ENCODE peak calls at places on chromosomes 5 and 9, in six cellular contexts. H, C, E, K, G and V are unnamed samples.

GRCh38 chr9:132319421-132320110 is 35.2 kb downstream of the SETX start:
- DNase-seq in H (no peak), C (no peak), E (no peak), K (no peak), G (no peak), V (peak)

GRCh38 chr9:129838707-129839259 is 3.5 kb downstream of the USP20 start:
- DNase-seq in H (peak), C (no peak), E (peak), K (peak), G (no peak), V (peak)

GRCh38 chr9:37801287-37801850 is 772 bp downstream of the DCAF10 start:
- DNase-seq in H (no peak), C (peak), E (peak), K (peak), G (no peak), V (peak)

GRCh38 chr9:17134843-17135577 is at the start of gene CNTLN:
- DNase-seq in H (peak), C (peak), E (peak), K (peak), G (peak), V (peak)

GRCh38 chr5:9544502-9545300 is 1.2 kb downstream of the SEMA5A start:
- DNase-seq in H (peak), C (peak), E (peak), K (peak), G (peak), V (peak)

GRCh38 chr5:50766462-50766861 is 100.0 kb downstream of the PARP8 start:
- DNase-seq in H (no peak), C (no peak), E (no peak), K (no peak), G (no peak), V (no peak)

GRCh38 chr9:80552931-80553330 is 981.2 kb downstream of the TLE4 start:
- DNase-seq in H (no peak), C (no peak), E (peak), K (no peak), G (no peak), V (peak)

GRCh38 chr5:36575367-36575781 is 31.0 kb upstream of the SLC1A3 start:
- DNase-seq in H (no peak), C (no peak), E (no peak), K (peak), G (no peak), V (peak)

GRCh38 chr9:69946800-69947437 is 96.7 kb upstream of the MAMDC2 start:
- DNase-seq in H (peak), C (no peak), E (no peak), K (peak), G (no peak), V (peak)

GRCh38 chr9:2872307-2872940 is 28.5 kb upstream of the PUM3 start:
- DNase-seq in H (no peak), C (no peak), E (no peak), K (peak), G (no peak), V (peak)

GRCh38 chr9:120480707-120481106 is 99.3 kb downstream of the CDK5RAP2 start:
- DNase-seq in H (no peak), C (no peak), E (no peak), K (peak), G (no peak), V (peak)

GRCh38 chr9:76618762-76619161 is 145.5 kb upstream of the PCA3 start:
- DNase-seq in H (no peak), C (no peak), E (no peak), K (peak), G (no peak), V (peak)

GRCh38 chr5:141846031-141846430 is 32.2 kb downstream of the PCDH1 start:
- DNase-seq in H (peak), C (no peak), E (no peak), K (peak), G (peak), V (peak)

GRCh38 chr5:172005708-172006377 is 595 bp downstream of the FBXW11 start:
- DNase-seq in H (no peak), C (no peak), E (peak), K (peak), G (peak), V (no peak)

GRCh38 chr9:133119461-133120342 is 1.3 kb downstream of the RALGDS start:
- DNase-seq in H (no peak), C (no peak), E (no peak), K (no peak), G (no peak), V (peak)

GRCh38 chr5:59385700-59386099 is 507.8 kb downstream of the PDE4D start:
- DNase-seq in H (no peak), C (no peak), E (no peak), K (no peak), G (no peak), V (peak)

DNA sequence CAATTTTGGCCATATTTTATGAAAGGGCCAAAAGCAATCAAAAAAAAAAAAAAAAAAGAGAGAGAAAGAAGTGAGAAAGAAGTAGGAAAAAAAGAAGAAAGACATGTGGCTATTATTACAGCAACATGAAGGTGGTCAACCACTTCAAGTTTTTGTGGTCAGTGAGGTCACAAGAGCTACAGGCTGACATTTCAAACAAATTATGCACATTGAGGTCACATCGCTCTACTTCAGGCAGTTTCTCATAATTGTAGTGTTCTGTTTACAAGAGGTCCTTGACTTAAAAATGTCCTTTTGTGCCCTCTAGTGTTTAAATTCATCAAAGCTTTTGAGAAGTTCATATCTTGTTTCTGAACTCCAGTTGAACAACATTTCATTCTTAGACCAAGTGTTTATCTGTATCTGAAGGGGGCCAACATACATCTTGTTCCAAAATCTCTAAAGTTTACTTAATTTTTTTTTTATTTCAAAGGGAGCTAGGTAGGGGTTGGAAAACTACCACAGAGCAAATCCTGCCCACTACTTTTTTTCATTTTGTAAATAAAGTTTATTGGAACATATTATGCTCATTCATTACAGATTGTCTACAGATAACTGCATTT is 513.1 kb downstream of the PDE4D start:
- DNase-seq in H (peak), C (peak), E (no peak), K (peak), G (no peak), V (peak)
- TF ChIP-seq CTCF in H (peak), C (peak), E (peak), K (peak), G (peak), V (peak)

GRCh38 chr9:134536931-134537330 is 104.7 kb upstream of the COL5A1 start:
- DNase-seq in H (no peak), C (no peak), E (no peak), K (no peak), G (no peak), V (no peak)

GRCh38 chr9:134536101-134536900 is 105.3 kb upstream of the COL5A1 start:
- DNase-seq in H (no peak), C (no peak), E (no peak), K (peak), G (no peak), V (peak)

GRCh38 chr9:134534661-134535080 is 106.9 kb upstream of the COL5A1 start:
- DNase-seq in H (no peak), C (no peak), E (no peak), K (no peak), G (no peak), V (peak)

GRCh38 chr9:134533850-134534585 is 107.6 kb upstream of the COL5A1 start:
- DNase-seq in H (no peak), C (no peak), E (no peak), K (no peak), G (no peak), V (peak)

GRCh38 chr9:134535171-134535570 is 106.4 kb upstream of the COL5A1 start:
- DNase-seq in H (no peak), C (no peak), E (no peak), K (no peak), G (no peak), V (no peak)
- TF ChIP-seq CTCF in H (no peak), C (no peak), E (no peak), K (no peak), G (no peak), V (no peak)

DNA sequence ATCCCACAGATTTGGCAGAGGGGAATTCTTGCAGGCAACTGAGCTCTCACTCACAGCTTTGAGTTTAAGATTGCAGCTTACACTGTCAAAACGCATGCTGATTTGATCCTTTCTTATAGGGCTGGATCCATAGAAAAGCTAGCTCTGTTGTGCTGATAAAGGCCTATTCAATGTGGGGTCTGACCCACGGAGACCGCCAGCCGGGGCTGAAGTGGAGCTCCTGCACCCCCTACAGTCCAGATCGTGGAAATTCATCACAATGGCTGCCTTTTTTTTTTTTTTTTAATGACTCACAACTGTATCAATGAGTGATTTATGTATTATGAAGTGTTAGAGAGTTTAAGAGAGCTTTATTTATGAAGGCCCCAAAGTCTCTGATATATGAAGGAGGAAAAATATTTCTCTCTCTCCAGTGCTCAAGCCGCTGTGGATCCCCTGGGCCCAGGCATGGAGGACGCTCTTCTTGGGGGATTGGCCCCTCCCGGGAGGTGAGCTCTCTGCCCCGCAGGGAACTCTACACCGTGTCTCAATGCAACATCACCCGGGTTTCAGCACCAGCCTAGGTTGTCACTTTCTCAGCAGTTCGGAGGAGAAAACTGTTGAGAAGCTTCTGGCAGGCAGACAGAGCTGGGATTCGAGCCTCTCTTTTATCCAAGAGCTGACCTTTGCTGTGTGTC is 700.2 kb downstream of the IRX1 start:
- DNase-seq in H (no peak), C (no peak), E (no peak), K (no peak), G (peak), V (no peak)
- TF ChIP-seq CTCF in H (no peak), C (peak), E (no peak), K (peak), G (peak), V (no peak)

DNA sequence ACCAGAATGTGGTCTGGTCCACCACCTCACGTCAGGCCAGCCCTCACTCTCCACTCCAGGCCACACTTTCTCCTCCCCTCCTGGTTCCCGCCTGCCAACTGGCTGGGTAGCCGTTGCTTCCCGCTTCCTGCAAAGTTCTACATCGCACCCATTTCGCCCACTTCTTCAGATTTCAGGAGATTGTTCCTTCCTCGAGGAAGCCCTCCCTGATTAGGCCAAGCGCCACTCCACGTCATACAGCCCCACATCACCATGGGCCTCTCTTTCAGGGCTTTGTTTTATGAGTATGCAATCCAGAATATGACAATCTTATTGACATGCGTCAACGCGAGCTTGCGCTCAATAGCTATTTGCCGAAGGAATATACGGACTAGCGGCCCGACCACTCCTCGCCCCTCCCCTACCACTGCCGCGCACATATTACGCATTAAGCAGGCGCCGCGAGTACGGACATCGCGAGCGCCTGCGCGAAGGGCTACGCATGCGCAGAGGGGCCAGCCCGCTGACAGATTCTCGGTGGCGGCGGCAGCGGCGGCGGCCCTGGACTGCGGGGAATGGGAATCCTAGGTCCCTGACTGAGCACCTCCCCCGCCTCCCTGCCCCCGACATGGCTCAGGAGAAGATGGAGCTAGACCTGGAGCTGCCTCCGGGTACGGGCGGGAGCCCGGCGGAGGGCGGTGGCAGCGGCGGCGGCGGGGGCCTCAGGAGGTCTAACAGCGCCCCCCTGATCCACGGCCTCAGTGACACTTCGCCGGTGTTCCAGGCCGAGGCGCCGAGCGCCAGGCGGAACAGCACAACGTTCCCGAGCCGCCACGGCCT is 74.7 kb downstream of the PIP5K1B start:
- DNase-seq in H (peak), C (peak), E (peak), K (peak), G (peak), V (peak)
- TF ChIP-seq CTCF in H (no peak), C (peak), E (no peak), K (no peak), G (peak), V (no peak)

GRCh38 chr5:155049569-155050383 is 36.2 kb downstream of the KIF4B start:
- DNase-seq in H (no peak), C (no peak), E (no peak), K (no peak), G (no peak), V (peak)
- TF ChIP-seq CTCF in H (peak), C (peak), E (no peak), K (peak), G (peak), V (peak)

GRCh38 chr5:144467795-144468194 is 297.1 kb downstream of the KCTD16 start:
- DNase-seq in H (peak), C (no peak), E (peak), K (peak), G (peak), V (peak)
- TF ChIP-seq CTCF in H (peak), C (peak), E (peak), K (peak), G (peak), V (peak)

DNA sequence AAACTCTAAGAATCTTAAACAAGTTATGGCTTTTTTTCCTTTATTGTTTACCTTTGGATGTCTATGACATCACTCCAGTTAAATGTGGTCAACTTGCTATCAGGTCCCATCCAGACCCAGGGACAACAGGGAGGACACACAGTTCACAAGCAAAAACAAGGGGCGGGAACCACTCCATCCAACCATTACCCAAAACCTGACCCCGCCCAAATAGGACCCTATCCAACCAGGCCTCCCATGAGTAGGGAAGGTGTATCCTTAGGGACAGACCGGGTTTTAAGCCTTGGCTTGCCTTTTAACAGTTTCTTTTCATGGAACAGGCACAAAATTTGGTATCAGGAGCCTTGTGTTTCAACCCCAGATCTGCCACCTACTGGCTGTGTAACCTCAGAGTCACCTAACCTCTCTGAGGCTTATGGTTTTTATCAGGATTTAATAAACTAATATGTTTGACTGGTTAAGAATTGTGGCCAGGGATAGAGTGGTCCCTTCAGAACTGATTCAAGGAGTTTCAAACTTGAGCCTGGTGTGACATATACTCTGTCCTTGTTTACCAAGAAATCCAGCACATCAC is 127.7 kb upstream of the RAD23B start:
- DNase-seq in H (no peak), C (no peak), E (no peak), K (no peak), G (no peak), V (no peak)
- TF ChIP-seq CTCF in H (no peak), C (no peak), E (no peak), K (peak), G (peak), V (peak)